ENCODE peak calls at places on chromosomes 16 and 17, in nine cellular contexts. D is GM06990; C is lung; A is heart left ventricle; F is psoas muscle; U is AG04450; P is pancreas; B is CD8-positive, alpha-beta T cell; N is HFFc6. O is an unnamed sample.

GRCh38 chr16:83137326-83137770 is 510.6 kb downstream of the CDH13 start:
- DNase-seq in D (no peak), C (no peak), A (no peak), F (no peak), U (peak), P (no peak), B (no peak), N (peak), O (peak)

GRCh38 chr16:17327671-17328335 is 143.0 kb downstream of the XYLT1 start:
- DNase-seq in D (no peak), C (no peak), A (no peak), F (no peak), U (no peak), P (no peak), B (no peak), N (no peak), O (no peak)

GRCh38 chr17:8430966-8431365 is 4.7 kb upstream of the NDEL1 start:
- DNase-seq in D (no peak), C (peak), A (peak), F (peak), U (no peak), P (no peak), B (no peak), N (no peak), O (no peak)

GRCh38 chr17:41186872-41187271 is 2.2 kb upstream of the KRTAP4-1 start:
- DNase-seq in D (no peak), C (no peak), A (no peak), F (no peak), U (no peak), P (no peak), B (no peak), N (no peak), O (no peak)

GRCh38 chr16:49483651-49484451 is 110.2 kb downstream of the C16orf78 start:
- DNase-seq in D (no peak), C (no peak), A (no peak), F (peak), U (no peak), P (no peak), B (no peak), N (no peak), O (no peak)

GRCh38 chr17:50129946-50130777 is at the start of gene SAMD14:
- DNase-seq in D (peak), C (no peak), A (peak), F (peak), U (no peak), P (no peak), B (peak), N (no peak), O (peak)

GRCh38 chr16:18789515-18789849 is 652 bp downstream of the RPS15A start:
- DNase-seq in D (no peak), C (no peak), A (no peak), F (no peak), U (no peak), P (no peak), B (no peak), N (no peak), O (no peak)

GRCh38 chr16:85717393-85718152 is 28.8 kb upstream of the GINS2 start:
- DNase-seq in D (peak), C (peak), A (peak), F (peak), U (no peak), P (peak), B (peak), N (peak), O (peak)

GRCh38 chr16:11597268-11597690 is 10.6 kb upstream of the LITAF start:
- DNase-seq in D (no peak), C (no peak), A (no peak), F (peak), U (no peak), P (no peak), B (no peak), N (peak), O (no peak)

GRCh38 chr16:11896776-11897175 is 19.0 kb downstream of the GSPT1 start:
- DNase-seq in D (no peak), C (no peak), A (no peak), F (no peak), U (peak), P (no peak), B (no peak), N (peak), O (no peak)

GRCh38 chr16:70627696-70628095 is 18.7 kb upstream of the IL34 start:
- DNase-seq in D (no peak), C (no peak), A (no peak), F (no peak), U (no peak), P (no peak), B (no peak), N (no peak), O (no peak)

GRCh38 chr16:47144559-47144877 is 773 bp upstream of the NETO2 start:
- DNase-seq in D (no peak), C (no peak), A (no peak), F (no peak), U (no peak), P (no peak), B (no peak), N (no peak), O (no peak)
- TF ChIP-seq CTCF in D (no peak), C (no peak), A (no peak), F (no peak), U (no peak), P (no peak), B (no peak), N (no peak), O (no peak)

DNA sequence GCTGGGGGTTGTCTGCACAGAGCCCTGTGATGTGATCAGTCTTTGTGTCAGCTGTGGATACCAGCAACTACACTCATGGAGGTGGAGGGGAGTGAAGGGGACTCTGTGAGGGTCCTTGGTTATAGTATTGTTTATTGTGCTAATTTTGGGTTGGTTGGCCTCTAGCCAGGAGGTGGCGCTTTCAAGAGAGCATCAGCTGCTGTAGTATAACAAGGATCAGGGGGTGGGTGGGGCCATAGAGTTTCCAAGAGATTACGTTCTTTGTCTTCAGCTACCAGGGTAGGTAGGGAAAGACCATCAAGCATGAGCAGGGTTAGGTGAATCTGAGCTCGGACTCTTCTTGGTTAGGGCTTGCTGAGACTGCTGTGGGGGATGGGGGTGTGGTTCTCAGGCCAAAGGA is 97.1 kb upstream of the HS3ST3A1 start:
- DNase-seq in D (no peak), C (no peak), A (no peak), F (no peak), U (no peak), P (no peak), B (no peak), N (no peak), O (no peak)
- TF ChIP-seq CTCF in D (no peak), C (no peak), A (no peak), F (no peak), U (no peak), P (no peak), B (no peak), N (no peak), O (no peak)

GRCh38 chr17:30571921-30572320 is 94.7 kb downstream of the GOSR1 start:
- DNase-seq in D (no peak), C (no peak), A (no peak), F (no peak), U (no peak), P (no peak), B (no peak), N (no peak), O (no peak)
- TF ChIP-seq CTCF in D (no peak), C (no peak), A (no peak), F (no peak), U (no peak), P (no peak), B (no peak), N (no peak), O (no peak)

DNA sequence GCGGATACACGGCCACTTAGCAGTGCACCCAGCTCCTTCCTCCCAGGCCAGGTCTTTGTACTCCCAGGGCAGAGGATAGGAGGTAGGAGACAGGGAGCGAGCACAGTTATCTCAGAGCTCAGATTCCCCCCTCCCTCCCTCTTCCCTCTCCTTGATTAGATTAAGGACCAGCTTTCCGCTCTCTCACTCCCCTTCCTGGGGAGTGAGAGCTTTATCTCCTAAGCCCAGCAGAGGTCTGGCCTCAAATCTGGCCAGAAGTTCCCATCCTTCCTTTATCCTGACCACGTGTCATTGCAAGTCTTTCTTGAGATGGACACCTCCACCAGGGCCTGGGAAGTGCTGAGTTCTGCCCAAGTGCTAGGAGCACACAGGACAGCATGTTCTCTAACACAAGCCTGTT is 5.1 kb downstream of the ARL4D start:
- DNase-seq in D (no peak), C (no peak), A (no peak), F (no peak), U (no peak), P (no peak), B (no peak), N (no peak), O (no peak)
- TF ChIP-seq CTCF in D (no peak), C (no peak), A (no peak), F (no peak), U (no peak), P (no peak), B (no peak), N (no peak), O (no peak)

DNA sequence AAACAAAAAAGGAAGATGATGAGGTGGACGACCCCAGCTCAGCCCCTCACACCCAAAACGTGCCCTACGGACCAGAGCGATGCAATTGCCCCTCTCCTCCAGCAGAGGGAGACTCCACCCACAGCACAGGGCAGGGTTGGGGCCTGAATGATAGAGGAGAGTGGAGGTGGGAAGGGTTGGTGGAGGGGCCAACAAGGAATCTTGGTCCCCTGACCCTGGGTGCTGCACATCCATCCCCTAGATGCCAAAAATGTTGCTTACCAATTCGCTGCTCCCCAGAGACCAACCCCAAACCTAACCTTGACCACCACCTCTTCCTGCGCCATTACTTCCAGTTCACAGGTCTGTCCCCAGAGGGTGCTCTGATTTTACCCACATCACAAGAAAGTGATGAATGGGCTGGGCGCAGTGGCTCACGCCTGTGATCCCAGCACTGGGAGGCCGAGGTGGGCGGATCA is 12.9 kb downstream of the P2RX5 start:
- DNase-seq in D (peak), C (no peak), A (no peak), F (no peak), U (no peak), P (no peak), B (peak), N (no peak), O (peak)
- TF ChIP-seq CTCF in D (peak), C (peak), A (peak), F (peak), U (peak), P (peak), B (peak), N (peak), O (peak)

GRCh38 chr16:67919618-67920210 is 11.9 kb downstream of the CTRL start:
- DNase-seq in D (no peak), C (no peak), A (no peak), F (no peak), U (no peak), P (no peak), B (no peak), N (no peak), O (no peak)
- TF ChIP-seq CTCF in D (no peak), C (no peak), A (peak), F (peak), U (no peak), P (no peak), B (no peak), N (peak), O (no peak)